ENCODE peak calls at places on chromosomes 4 and X, in seven cellular contexts. C, H, W, K, B, F and R are unnamed samples.

GRCh38 chr4:75490155-75490554 is 24.0 kb downstream of the RCHY1 start:
- DNase-seq in C (no peak), H (no peak), W (peak), K (peak), B (no peak), F (peak), R (no peak)

GRCh38 chr4:152938237-152938969 is 2.3 kb downstream of the FHDC1 start:
- DNase-seq in C (no peak), H (no peak), W (no peak), K (no peak), B (no peak), F (no peak), R (no peak)

GRCh38 chr4:181877329-181877848 is 365.8 kb upstream of the TENM3 start:
- DNase-seq in C (no peak), H (no peak), W (no peak), K (peak), B (no peak), F (peak), R (no peak)

GRCh38 chrX:131821945-131822622 is 201.0 kb upstream of the STK26 start:
- DNase-seq in C (no peak), H (peak), W (no peak), K (peak), B (no peak), F (peak), R (no peak)

GRCh38 chr4:139595989-139596679 is 40.1 kb upstream of the SETD7 start:
- DNase-seq in C (no peak), H (no peak), W (no peak), K (peak), B (no peak), F (no peak), R (no peak)

GRCh38 chr4:28082686-28083390 is 1222.2 kb downstream of the STIM2 start:
- DNase-seq in C (no peak), H (no peak), W (no peak), K (no peak), B (no peak), F (no peak), R (no peak)

GRCh38 chr4:160877087-160877790 is 1286.6 kb downstream of the FSTL5 start:
- DNase-seq in C (no peak), H (no peak), W (peak), K (peak), B (no peak), F (no peak), R (no peak)

GRCh38 chr4:122765702-122766352 is 33.3 kb downstream of the BBS12 start:
- DNase-seq in C (no peak), H (no peak), W (no peak), K (peak), B (peak), F (no peak), R (no peak)

GRCh38 chr4:40333921-40334352 is 1.2 kb upstream of the CHRNA9 start:
- DNase-seq in C (no peak), H (no peak), W (no peak), K (peak), B (peak), F (peak), R (no peak)

GRCh38 chr4:183348706-183349659 is 26.8 kb upstream of the CLDN24 start:
- DNase-seq in C (no peak), H (no peak), W (no peak), K (peak), B (peak), F (peak), R (no peak)

GRCh38 chrX:110318664-110318968 is 731 bp upstream of the AMMECR1 start:
- DNase-seq in C (no peak), H (no peak), W (no peak), K (no peak), B (no peak), F (no peak), R (no peak)
- TF ChIP-seq CTCF in C (no peak), H (no peak), W (no peak), K (no peak), B (no peak), F (no peak), R (no peak)

GRCh38 chr4:14744346-14744745 is 257.9 kb upstream of the CPEB2 start:
- DNase-seq in C (no peak), H (no peak), W (no peak), K (no peak), B (no peak), F (peak), R (no peak)

GRCh38 chr4:14752341-14753046 is 249.8 kb upstream of the CPEB2 start:
- DNase-seq in C (no peak), H (no peak), W (no peak), K (no peak), B (no peak), F (no peak), R (no peak)

DNA sequence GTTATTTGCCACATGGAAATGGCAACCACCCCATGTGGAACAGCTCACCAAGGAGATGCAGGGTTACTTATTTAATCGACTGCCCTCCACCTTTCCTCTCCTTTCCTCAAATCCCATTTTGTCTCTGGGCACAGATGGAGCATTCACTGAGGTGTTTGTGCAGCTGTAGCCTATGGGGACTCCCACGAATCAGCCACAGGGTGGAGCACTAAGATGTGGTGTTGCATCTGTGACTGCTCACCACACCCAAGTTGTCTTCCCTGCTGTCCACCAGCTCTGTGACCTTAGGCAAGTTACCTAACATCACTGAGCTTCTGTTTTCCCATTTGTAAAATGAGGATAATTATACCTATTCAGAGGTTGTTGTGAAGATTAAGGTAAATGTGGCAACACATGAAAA is 252.4 kb upstream of the CPEB2 start:
- DNase-seq in C (no peak), H (peak), W (peak), K (peak), B (no peak), F (no peak), R (no peak)
- TF ChIP-seq CTCF in C (no peak), H (no peak), W (peak), K (peak), B (no peak), F (peak), R (peak)

DNA sequence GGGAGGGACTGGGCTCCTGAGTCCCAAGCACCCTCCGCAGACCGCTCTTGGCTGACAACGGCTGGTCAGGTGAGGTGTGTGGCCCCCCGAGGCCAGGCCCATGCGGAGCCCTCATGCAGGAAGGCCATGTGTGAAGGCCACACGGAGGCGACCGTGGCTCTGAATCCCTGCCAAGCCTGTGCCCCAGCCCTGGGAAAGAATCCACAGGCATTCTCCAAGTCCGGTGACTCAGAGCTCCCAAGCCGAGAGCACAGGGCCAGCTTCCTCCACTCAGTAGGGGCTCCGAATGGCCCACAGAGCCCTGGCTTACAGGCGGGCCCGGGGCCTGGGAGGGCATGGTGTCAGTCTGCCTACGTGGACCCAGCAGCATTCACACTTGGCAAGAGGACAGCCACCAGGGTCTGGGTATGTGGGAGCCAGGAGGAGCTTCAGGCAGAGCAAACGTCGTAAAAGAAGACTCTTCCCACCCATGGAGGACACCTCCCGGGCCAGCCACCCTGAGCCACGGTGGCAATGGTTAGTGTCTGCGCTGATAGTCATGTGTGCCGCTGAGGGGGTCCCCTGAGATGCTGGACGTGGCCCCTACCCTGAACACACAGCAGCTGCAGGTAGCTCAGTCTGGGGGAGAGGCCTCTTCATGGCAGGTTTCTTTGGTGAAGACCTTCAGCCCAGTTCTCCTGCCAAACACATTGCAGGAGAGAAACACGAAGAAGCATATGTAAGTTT is 105.7 kb downstream of the PSAPL1 start:
- DNase-seq in C (no peak), H (peak), W (no peak), K (peak), B (peak), F (peak), R (no peak)
- TF ChIP-seq CTCF in C (no peak), H (no peak), W (no peak), K (no peak), B (no peak), F (no peak), R (no peak)

DNA sequence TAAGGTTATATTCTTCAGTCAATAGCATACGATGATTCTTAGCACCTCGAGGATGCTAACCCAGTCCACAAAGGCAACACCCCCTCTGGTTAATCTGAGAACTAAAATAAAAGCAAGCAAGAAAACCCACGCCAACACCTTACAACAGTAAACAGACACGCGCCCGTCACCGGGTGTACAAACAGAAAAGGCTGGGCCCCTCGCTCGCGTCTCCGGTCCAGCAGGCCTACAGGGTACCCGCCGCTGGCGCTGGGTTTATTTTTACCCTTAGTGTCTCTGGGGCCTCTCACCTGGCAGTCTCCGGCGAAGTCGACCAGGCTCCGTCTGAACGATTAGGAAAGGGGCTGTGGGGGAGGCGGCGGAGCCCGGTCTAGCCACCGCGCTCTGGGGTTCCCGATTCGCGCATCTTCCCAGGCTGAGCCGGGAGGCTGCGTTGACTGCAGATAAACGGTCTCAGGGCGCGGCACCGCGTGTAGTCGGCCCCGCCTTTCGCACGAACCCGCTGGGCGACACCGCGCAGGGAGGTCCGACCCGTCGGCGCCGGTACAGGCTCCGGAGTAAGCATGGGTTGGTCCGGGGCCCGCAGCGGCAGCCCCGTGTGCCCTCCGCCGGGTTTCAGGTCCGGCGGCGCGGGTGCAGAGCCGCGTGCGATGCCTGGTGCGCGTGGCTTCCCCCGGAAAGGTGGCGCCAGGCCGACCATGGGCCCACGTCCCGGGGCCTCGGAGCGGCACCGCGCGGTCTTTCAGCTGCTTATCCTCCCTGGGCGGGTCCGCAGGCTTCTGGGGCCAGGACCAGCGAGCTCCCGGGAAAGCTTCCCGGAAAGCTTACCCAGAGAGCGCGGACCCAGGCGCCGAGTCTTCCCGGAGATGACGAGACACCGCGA is at the start of gene SLC9B2:
- DNase-seq in C (peak), H (peak), W (peak), K (peak), B (no peak), F (no peak), R (peak)
- TF ChIP-seq CTCF in C (no peak), H (no peak), W (no peak), K (no peak), B (no peak), F (peak), R (peak)

GRCh38 chr4:186201535-186202230 is 10.3 kb downstream of the CYP4V2 start:
- DNase-seq in C (peak), H (no peak), W (peak), K (no peak), B (no peak), F (no peak), R (no peak)
- TF ChIP-seq CTCF in C (peak), H (peak), W (peak), K (peak), B (peak), F (peak), R (peak)

DNA sequence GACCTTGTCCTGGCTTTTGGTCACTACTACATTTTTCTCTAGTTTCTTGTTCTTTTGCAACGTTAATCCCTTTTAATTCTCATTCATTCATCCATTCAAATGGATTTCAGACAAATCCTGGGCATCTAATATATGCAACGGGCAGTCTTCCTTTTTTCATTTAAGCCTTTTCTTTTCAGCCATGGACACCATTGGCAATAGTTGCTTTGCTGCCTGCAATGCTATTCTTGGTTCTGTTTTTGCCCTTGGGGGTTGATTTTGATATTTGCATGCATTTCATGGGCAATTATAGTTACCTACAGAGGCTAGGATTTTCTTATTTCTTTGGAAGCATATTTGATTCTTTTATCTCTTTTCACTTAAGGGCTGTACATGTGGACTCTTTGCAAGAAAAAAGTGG is 180.5 kb upstream of the ARX start:
- DNase-seq in C (no peak), H (no peak), W (no peak), K (no peak), B (no peak), F (no peak), R (no peak)
- TF ChIP-seq CTCF in C (no peak), H (no peak), W (no peak), K (no peak), B (no peak), F (no peak), R (no peak)

GRCh38 chrX:76538860-76539259 is 111.3 kb downstream of the MAGEE1 start:
- DNase-seq in C (no peak), H (no peak), W (peak), K (no peak), B (no peak), F (no peak), R (no peak)
- TF ChIP-seq CTCF in C (no peak), H (no peak), W (peak), K (no peak), B (no peak), F (no peak), R (no peak)

GRCh38 chr4:107380190-107380589 is 339.8 kb downstream of the PAPSS1 start:
- DNase-seq in C (no peak), H (no peak), W (no peak), K (no peak), B (no peak), F (no peak), R (no peak)
- TF ChIP-seq CTCF in C (no peak), H (no peak), W (no peak), K (no peak), B (no peak), F (no peak), R (no peak)